ENCODE peak calls at places on chromosomes 7 and 10, in five cellular contexts. C, T, V, S and F are unnamed samples.

GRCh38 chr10:117684673-117685211 is 142.2 kb downstream of the EMX2 start:
- DNase-seq in S (no peak), V (no peak), T (peak), C (no peak), F (no peak)

GRCh38 chr7:101109368-101109767 is 17.5 kb upstream of the SERPINE1 start:
- DNase-seq in S (no peak), C (no peak), T (no peak), V (no peak), F (no peak)

GRCh38 chr10:103598654-103599115 is 105.2 kb downstream of the NEURL1 start:
- DNase-seq in V (peak), S (no peak), T (no peak), C (peak), F (peak)

GRCh38 chr10:110273474-110273873 is 31.2 kb downstream of the SMNDC1 start:
- DNase-seq in T (peak), S (no peak), V (peak), C (no peak), F (peak)

GRCh38 chr7:73870041-73870492 is 9.1 kb downstream of the TMEM270 start:
- DNase-seq in V (no peak), T (no peak), S (no peak), C (no peak), F (no peak)

GRCh38 chr7:101717986-101718746 is 89.1 kb upstream of the MYL10 start:
- DNase-seq in C (no peak), T (no peak), V (peak), S (no peak), F (no peak)

GRCh38 chr7:140696024-140696678 is 357 bp upstream of the NDUFB2 start:
- DNase-seq in V (peak), T (peak), S (no peak), C (peak), F (peak)

GRCh38 chr10:43415544-43415943 is 6.6 kb upstream of the HNRNPF start:
- DNase-seq in C (no peak), S (no peak), V (no peak), T (no peak), F (no peak)

GRCh38 chr7:125061776-125062397 is 132.3 kb upstream of the POT1 start:
- DNase-seq in S (no peak), T (no peak), V (no peak), C (no peak), F (no peak)

DNA sequence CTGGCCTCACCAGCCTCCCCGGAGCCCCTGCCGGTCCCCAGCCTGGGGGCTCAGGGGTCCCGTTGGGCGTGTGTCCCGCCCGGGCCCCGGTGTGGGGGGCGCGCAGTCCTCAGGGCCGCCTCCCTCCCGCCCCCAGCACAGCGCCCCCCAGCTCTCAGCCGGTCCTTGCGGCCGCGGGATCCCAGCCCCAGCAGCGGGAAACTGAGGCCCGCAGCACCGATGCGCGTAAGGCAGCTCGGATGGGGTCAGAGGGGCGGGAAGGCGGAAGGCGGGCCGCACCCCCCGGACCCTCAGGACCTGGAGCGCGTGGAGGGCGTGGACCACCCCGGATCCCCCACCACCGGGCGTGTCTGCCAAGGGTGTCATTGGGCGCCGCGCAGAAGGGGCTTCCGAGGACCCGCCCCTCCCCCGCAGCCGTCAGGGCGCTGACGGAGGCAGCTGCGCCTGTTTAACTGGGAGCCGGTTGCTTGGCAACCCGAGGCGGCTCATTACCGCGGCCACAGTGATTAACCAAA is 14.9 kb downstream of the UNCX start:
- DNase-seq in V (no peak), T (no peak), C (no peak), S (no peak), F (no peak)
- H3K4me3 ChIP-seq in V (no peak), T (no peak), C (no peak), S (no peak), F (no peak)

GRCh38 chr10:77661674-77662073 is 24.1 kb upstream of the KCNMA1 start:
- DNase-seq in S (no peak), C (no peak), T (no peak), V (no peak), F (no peak)

GRCh38 chr10:77666821-77667220 is 29.2 kb upstream of the KCNMA1 start:
- DNase-seq in C (no peak), T (no peak), S (no peak), V (no peak), F (no peak)

GRCh38 chr10:77664018-77664417 is 26.4 kb upstream of the KCNMA1 start:
- DNase-seq in T (no peak), C (no peak), V (no peak), S (no peak), F (no peak)

GRCh38 chr10:77661100-77661499 is 23.5 kb upstream of the KCNMA1 start:
- DNase-seq in T (no peak), V (no peak), S (no peak), C (no peak), F (no peak)
- TF ChIP-seq CTCF in T (no peak), V (no peak), S (peak), C (no peak), F (no peak)

GRCh38 chr10:119541046-119541445 is 1.5 kb downstream of the RGS10 start:
- DNase-seq in C (no peak), S (no peak), T (no peak), V (no peak), F (no peak)
- H3K4me3 ChIP-seq in C (peak), S (peak), T (peak), V (peak), F (peak)

DNA sequence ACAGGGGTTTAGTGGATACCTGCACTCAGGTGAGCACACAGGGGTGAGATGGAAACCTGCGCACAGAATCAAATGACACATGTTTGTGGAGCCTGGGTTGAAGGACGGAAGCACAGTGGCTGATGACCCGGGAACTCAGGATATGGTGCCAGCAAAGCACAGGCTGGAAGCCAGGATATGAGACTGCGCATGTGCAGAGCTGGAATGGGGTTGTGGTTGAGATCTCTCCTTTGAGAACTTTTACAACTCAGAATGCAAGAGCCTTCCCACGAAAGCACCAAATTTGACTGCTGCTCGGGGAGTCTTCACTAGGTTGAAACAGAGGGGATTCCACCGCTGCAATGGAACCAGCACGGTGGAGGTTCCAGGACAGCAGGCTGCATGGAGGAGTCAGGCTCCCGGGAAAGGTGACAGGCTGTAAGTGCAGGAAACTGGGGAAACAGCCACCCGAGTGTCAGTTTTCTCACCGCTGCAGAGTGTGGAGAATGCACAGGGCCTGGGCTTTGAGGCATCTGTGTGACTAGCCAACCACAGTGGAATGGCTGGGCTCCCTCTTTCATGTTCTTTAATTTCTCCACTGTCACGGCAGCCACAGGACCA is 133.4 kb upstream of the TCERG1L start:
- DNase-seq in T (peak), S (no peak), C (no peak), V (no peak), F (no peak)
- TF ChIP-seq CTCF in T (no peak), S (no peak), C (no peak), V (no peak), F (no peak)

GRCh38 chr7:111910656-111911055 is 295.5 kb downstream of the DOCK4 start:
- DNase-seq in V (no peak), T (no peak), C (no peak), S (no peak), F (no peak)
- H3K4me3 ChIP-seq in V (no peak), T (no peak), C (no peak), S (no peak), F (no peak)

GRCh38 chr10:118827466-118828155 is 72.8 kb upstream of the CACUL1 start:
- DNase-seq in T (no peak), C (no peak), V (no peak), S (no peak), F (no peak)
- TF ChIP-seq CTCF in T (no peak), C (peak), V (no peak), S (peak), F (no peak)

GRCh38 chr7:83429493-83429892 is 219.4 kb downstream of the SEMA3E start:
- DNase-seq in C (no peak), V (no peak), T (no peak), S (no peak), F (no peak)

GRCh38 chr7:83426325-83426724 is 222.6 kb downstream of the SEMA3E start:
- DNase-seq in T (no peak), V (no peak), C (no peak), S (no peak), F (no peak)

GRCh38 chr7:83427929-83428328 is 221.0 kb downstream of the SEMA3E start:
- DNase-seq in V (no peak), T (no peak), C (no peak), S (no peak), F (no peak)
- H3K4me3 ChIP-seq in V (no peak), T (no peak), C (no peak), S (no peak), F (no peak)

GRCh38 chr10:113457408-113457807 is 95.4 kb upstream of the HABP2 start:
- DNase-seq in S (no peak), C (no peak), V (no peak), T (no peak), F (no peak)
- TF ChIP-seq CTCF in S (no peak), C (no peak), V (no peak), T (no peak), F (no peak)

GRCh38 chr7:32761451-32762320 is 129.9 kb downstream of the KBTBD2 start:
- DNase-seq in T (no peak), C (no peak), V (no peak), S (no peak), F (no peak)

GRCh38 chr7:32765185-32765584 is 126.4 kb downstream of the KBTBD2 start:
- DNase-seq in C (no peak), T (no peak), S (no peak), V (no peak), F (no peak)

GRCh38 chr7:32762321-32762669 is 129.3 kb downstream of the KBTBD2 start:
- DNase-seq in T (no peak), C (no peak), V (no peak), S (no peak), F (no peak)

DNA sequence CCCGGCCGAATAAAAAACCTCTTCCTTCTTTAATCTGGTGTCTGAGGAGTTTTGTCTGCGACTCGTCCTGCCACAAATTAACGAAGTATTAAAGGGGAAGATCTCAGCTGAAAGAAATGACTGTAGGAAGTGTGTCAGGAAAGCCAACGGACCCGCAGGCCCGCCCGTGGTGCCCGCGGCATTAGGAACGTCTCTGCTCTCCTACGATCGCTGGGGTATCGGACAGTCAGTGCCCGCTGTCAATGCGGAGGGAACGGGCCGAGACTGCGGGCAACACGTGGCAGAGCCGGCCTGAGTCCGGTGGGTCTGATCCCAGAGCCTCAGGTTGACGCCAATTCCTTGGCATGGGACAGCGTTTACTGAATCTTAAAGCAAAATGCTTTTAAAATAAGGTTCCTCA is 128.7 kb downstream of the KBTBD2 start:
- DNase-seq in T (no peak), S (no peak), C (no peak), V (no peak), F (no peak)
- H3K4me3 ChIP-seq in T (no peak), S (no peak), C (no peak), V (no peak), F (no peak)

GRCh38 chr7:134686782-134687181 is 40.1 kb downstream of the BPGM start:
- DNase-seq in V (no peak), T (no peak), S (no peak), C (no peak), F (no peak)
- TF ChIP-seq CTCF in V (peak), T (peak), S (no peak), C (peak), F (no peak)